ENCODE peak calls at places on chromosomes 16 and 17, in seven cellular contexts. I, B, G, Y, O, N and F are unnamed samples.

GRCh38 chr17:69050999-69051775 is 9.5 kb downstream of the ABCA9 start:
- DNase-seq in G (no peak), I (peak; percentile 20), Y (no peak), B (no peak), O (no peak), N (peak; percentile 45), F (no peak)

GRCh38 chr17:71316498-71316897 is 804.3 kb upstream of the SOX9 start:
- DNase-seq in O (no peak), G (no peak), I (no peak), B (no peak), Y (no peak), N (no peak), F (no peak)

GRCh38 chr17:4932756-4933155 is 679 bp downstream of the GP1BA start:
- DNase-seq in B (no peak), N (no peak), I (no peak), Y (no peak), G (no peak), O (no peak), F (no peak)

GRCh38 chr16:85253127-85253941 is 141.1 kb upstream of the CIBAR2 start:
- DNase-seq in I (peak; percentile 23), Y (peak; percentile 63), G (no peak), N (peak; percentile 52), B (peak; percentile 70), O (no peak), F (no peak)

GRCh38 chr17:48724241-48725004 is 1.4 kb downstream of the PRAC2 start:
- DNase-seq in G (peak; percentile 8), B (peak; percentile 85), Y (peak; percentile 79), I (peak; percentile 55), N (peak; percentile 83), O (peak; percentile 70), F (peak; percentile 88)

GRCh38 chr17:9004132-9004960 is 17.0 kb upstream of the NTN1 start:
- DNase-seq in O (no peak), G (no peak), N (no peak), I (no peak), Y (no peak), B (no peak), F (no peak)

GRCh38 chr17:75455896-75456416 is 479 bp upstream of the TMEM94 start:
- DNase-seq in O (no peak), Y (no peak), I (no peak), B (peak; percentile 21), N (no peak), G (no peak), F (no peak)

GRCh38 chr17:8019161-8019560 is 16.7 kb downstream of the GUCY2D start:
- DNase-seq in Y (no peak), G (no peak), B (no peak), I (no peak), O (no peak), N (no peak), F (peak; percentile 57)

GRCh38 chr17:28972437-28972836 is 21.1 kb upstream of the PHF12 start:
- DNase-seq in N (no peak), B (no peak), G (no peak), O (no peak), I (peak; percentile 49), Y (no peak), F (no peak)

GRCh38 chr16:78689031-78689430 is 589.6 kb downstream of the WWOX start:
- DNase-seq in G (no peak), O (peak; percentile 16), N (peak; percentile 57), Y (no peak), B (no peak), I (no peak), F (no peak)

GRCh38 chr17:26818736-26819135 is 475.2 kb upstream of the WSB1 start:
- DNase-seq in N (peak; percentile 16), O (no peak), Y (peak; percentile 58), G (peak; percentile 2), B (no peak), I (peak; percentile 9), F (no peak)

GRCh38 chr16:64391009-64391663 is 730.7 kb downstream of the CDH11 start:
- DNase-seq in N (peak; percentile 29), O (peak; percentile 37), Y (no peak), G (no peak), I (peak; percentile 65), B (no peak), F (no peak)

GRCh38 chr17:58172369-58173071 is 5.7 kb downstream of the OR4D2 start:
- DNase-seq in Y (peak; percentile 6), G (peak; percentile 10), I (peak; percentile 6), O (peak; percentile 12), B (no peak), N (peak; percentile 10), F (no peak)

GRCh38 chr17:41667280-41668008 is 21.2 kb upstream of the EIF1 start:
- DNase-seq in Y (no peak), B (no peak), N (no peak), G (no peak), I (no peak), O (no peak), F (no peak)

GRCh38 chr16:25009822-25010221 is 5.3 kb downstream of the ARHGAP17 start:
- DNase-seq in G (no peak), Y (no peak), N (peak; percentile 62), O (no peak), B (no peak), I (peak; percentile 45), F (no peak)

GRCh38 chr17:80939151-80940145 is 52.2 kb upstream of the CHMP6 start:
- DNase-seq in Y (no peak), G (no peak), I (no peak), N (no peak), O (no peak), B (no peak), F (no peak)

GRCh38 chr17:81348097-81349055 is 46.9 kb upstream of the BAHCC1 start:
- DNase-seq in I (no peak), B (peak; percentile 94), Y (no peak), N (no peak), O (no peak), G (no peak), F (no peak)

GRCh38 chr17:48646183-48647102 is 20.3 kb upstream of the HOXB9 start:
- DNase-seq in G (no peak), N (peak; percentile 77), Y (no peak), O (no peak), I (no peak), B (no peak), F (no peak)

GRCh38 chr17:75250009-75250471 is 11.4 kb downstream of the GGA3 start:
- DNase-seq in O (peak; percentile 71), I (peak; percentile 42), N (peak; percentile 57), G (peak; percentile 78), B (no peak), Y (no peak), F (no peak)

DNA sequence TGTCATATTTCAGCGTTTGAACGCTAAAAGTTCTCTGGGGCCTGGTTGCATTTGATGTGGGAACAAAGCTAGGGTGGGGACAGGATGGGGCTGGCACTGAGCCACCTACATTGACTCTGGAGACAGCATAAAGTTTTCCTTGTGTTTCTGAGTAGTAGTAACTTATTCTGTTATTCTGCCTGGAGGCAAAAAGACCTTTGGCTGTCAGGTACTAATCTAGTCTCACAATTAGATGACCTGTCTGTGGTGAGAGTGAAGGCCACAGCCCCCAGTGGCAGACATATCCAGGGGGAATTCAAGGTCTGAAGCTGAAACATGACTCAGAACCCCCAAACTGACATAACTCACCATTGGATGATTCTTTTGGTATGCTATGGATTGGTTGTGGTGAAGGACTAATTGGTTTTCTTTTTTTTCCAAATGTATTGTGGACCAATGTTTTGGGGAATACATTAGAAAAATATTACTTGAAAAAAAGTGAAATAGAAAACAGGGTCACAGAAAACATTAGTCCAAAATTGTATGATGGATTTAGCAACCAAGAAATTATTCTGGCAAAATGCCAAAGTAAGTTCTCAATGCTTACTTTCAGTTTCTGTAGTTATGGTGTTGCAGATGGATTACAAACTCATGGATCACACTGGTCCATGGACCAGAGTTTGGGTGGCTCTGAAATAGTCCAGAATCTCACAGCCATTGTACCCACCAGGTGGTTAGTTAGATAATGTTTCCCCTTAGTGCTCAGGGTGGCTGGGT is 10.5 kb upstream of the SALL1 start:
- DNase-seq in I (peak; percentile 53), Y (no peak), G (no peak), B (no peak), N (peak; percentile 48), O (no peak), F (no peak)
- H3K4me3 ChIP-seq in I (no peak overlapping the region), Y (no peak overlapping the region), G (no peak overlapping the region), B (no peak overlapping the region), N (no peak overlapping the region), O (no peak overlapping the region), F (no peak overlapping the region)

GRCh38 chr16:10579575-10579964 is 828 bp downstream of the EMP2 start:
- DNase-seq in O (no peak), N (peak; percentile 4), G (no peak), B (no peak), Y (peak; percentile 18), I (no peak), F (no peak)
- H3K4me3 ChIP-seq in O (peak overlapping the region; percentile 82), N (no peak overlapping the region), G (no peak overlapping the region), B (peak overlapping the region; percentile 41), Y (peak overlapping the region; percentile 93), I (peak overlapping the region; percentile 63), F (peak overlapping the region; percentile 76)

GRCh38 chr17:51044964-51045363 is 75.7 kb downstream of the SPAG9 start:
- DNase-seq in I (peak; percentile 30), N (no peak), G (no peak), Y (no peak), B (no peak), O (no peak), F (no peak)

GRCh38 chr17:51050291-51051033 is 70.2 kb downstream of the SPAG9 start:
- DNase-seq in O (no peak), N (no peak), B (no peak), Y (no peak), I (peak; percentile 23), G (peak; percentile 67), F (no peak)

GRCh38 chr17:51045616-51046526 is 74.8 kb downstream of the SPAG9 start:
- DNase-seq in B (no peak), O (no peak), Y (peak; percentile 54), I (peak; percentile 73), N (no peak), G (no peak), F (no peak)

GRCh38 chr17:51052235-51052634 is 68.4 kb downstream of the SPAG9 start:
- DNase-seq in O (no peak), B (no peak), G (no peak), I (no peak), Y (no peak), N (no peak), F (no peak)

DNA sequence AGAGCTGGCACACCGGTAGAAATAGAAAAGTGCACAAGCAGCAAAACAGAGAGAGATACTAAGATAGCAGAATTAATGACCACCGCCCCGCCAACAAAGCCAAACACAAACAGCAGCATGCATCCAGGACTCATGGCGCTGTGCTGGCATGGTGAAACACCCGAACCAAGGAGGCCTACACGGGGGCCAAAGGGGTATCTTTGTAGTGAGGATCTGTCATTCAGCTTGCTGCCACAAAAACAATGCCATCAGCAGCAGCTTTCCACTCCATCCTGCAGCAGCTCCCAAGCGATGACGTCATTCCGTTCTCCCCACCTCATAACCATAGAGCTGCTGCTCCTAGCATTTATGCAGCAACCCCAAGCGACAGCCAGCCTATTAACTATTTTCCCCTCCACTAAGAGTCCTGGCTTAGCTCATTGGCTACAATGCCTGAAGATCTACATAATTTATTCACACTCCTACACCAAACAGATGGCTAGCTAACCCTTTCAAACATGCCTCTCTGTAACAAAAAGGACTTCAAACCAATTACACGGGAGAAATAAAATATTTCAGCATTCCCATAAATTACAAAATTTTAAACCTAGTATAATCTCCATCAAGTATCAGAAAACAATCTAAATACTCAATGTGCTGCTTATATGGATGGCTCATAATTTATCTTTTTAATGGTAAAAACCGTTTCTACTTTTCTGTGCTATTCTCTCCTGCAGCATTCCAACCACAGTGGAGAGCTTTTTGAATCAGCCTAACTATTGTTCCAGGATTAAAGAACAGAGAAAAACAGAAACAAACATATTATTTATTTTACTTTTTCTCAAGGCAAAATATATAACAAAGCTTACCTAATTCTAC is 73.9 kb downstream of the SPAG9 start:
- DNase-seq in I (peak; percentile 98), N (peak; percentile 90), Y (peak; percentile 97), G (no peak), O (peak; percentile 85), B (peak; percentile 62), F (peak; percentile 63)
- H3K4me3 ChIP-seq in I (peak overlapping the region; percentile 58), N (no peak overlapping the region), Y (peak overlapping the region; percentile 79), G (no peak overlapping the region), O (peak overlapping the region; percentile 43), B (no peak overlapping the region), F (peak overlapping the region; percentile 21)

GRCh38 chr17:50533185-50533584 is 650 bp downstream of the EPN3 start:
- DNase-seq in G (no peak), N (no peak), I (no peak), Y (no peak), O (no peak), B (no peak), F (no peak)
- H3K4me3 ChIP-seq in G (no peak overlapping the region), N (no peak overlapping the region), I (no peak overlapping the region), Y (no peak overlapping the region), O (no peak overlapping the region), B (peak overlapping the region; percentile 16), F (no peak overlapping the region)